ENCODE peak calls at places on chromosomes 5 and 9, in ten cellular contexts. O is A549, U is HFFc6, F is WERI-Rb-1, Y is AG09309, H is heart right ventricle, L is uterus, T is breast epithelium, A is GM20000, E is body of pancreas. I is an unnamed sample.

GRCh38 chr9:38360880-38361836 is 31.3 kb upstream of the ALDH1B1 start:
- DNase-seq in O (no peak), U (no peak), F (no peak), Y (no peak), H (no peak), L (peak), T (no peak), A (no peak), E (no peak), I (no peak)

GRCh38 chr5:78908173-78908901 is 76.8 kb downstream of the ARSB start:
- DNase-seq in O (no peak), U (peak), F (peak), Y (peak), H (peak), L (no peak), T (no peak), A (no peak), E (peak), I (peak)

GRCh38 chr9:134619983-134620612 is 21.5 kb upstream of the COL5A1 start:
- DNase-seq in O (no peak), U (no peak), F (peak), Y (no peak), H (no peak), L (peak), T (no peak), A (no peak), E (no peak), I (no peak)

GRCh38 chr5:66897355-66897754 is 299.2 kb downstream of the CD180 start:
- DNase-seq in O (no peak), U (no peak), F (no peak), Y (no peak), H (no peak), L (no peak), T (no peak), A (no peak), E (no peak), I (no peak)

GRCh38 chr9:85344901-85345300 is 396.9 kb downstream of the AGTPBP1 start:
- DNase-seq in O (no peak), U (no peak), F (no peak), Y (no peak), H (no peak), L (no peak), T (no peak), A (no peak), E (no peak), I (no peak)

GRCh38 chr5:103519550-103519949 is 43.0 kb downstream of the NUDT12 start:
- DNase-seq in O (no peak), U (peak), F (no peak), Y (no peak), H (no peak), L (no peak), T (no peak), A (no peak), E (no peak), I (no peak)

GRCh38 chr9:136327313-136327971 is at the start of gene GPSM1:
- DNase-seq in O (peak), U (peak), F (peak), Y (no peak), H (peak), L (peak), T (no peak), A (peak), E (peak), I (peak)

GRCh38 chr9:103798620-103799019 is 295.5 kb upstream of the SMC2 start:
- DNase-seq in O (peak), U (no peak), F (no peak), Y (no peak), H (no peak), L (no peak), T (no peak), A (peak), E (no peak), I (no peak)

GRCh38 chr9:104121022-104121421 is 26.9 kb downstream of the SMC2 start:
- DNase-seq in O (no peak), U (no peak), F (no peak), Y (no peak), H (no peak), L (no peak), T (no peak), A (no peak), E (no peak), I (no peak)

GRCh38 chr9:69590241-69590640 is 81.9 kb downstream of the APBA1 start:
- DNase-seq in O (no peak), U (no peak), F (no peak), Y (no peak), H (no peak), L (no peak), T (no peak), A (no peak), E (no peak), I (no peak)

GRCh38 chr5:36658016-36658415 is 51.6 kb downstream of the SLC1A3 start:
- DNase-seq in O (no peak), U (no peak), F (no peak), Y (no peak), H (no peak), L (no peak), T (no peak), A (no peak), E (no peak), I (no peak)

GRCh38 chr9:21796768-21797167 is 5.7 kb upstream of the MTAP start:
- DNase-seq in O (no peak), U (no peak), F (no peak), Y (no peak), H (no peak), L (no peak), T (no peak), A (no peak), E (no peak), I (no peak)

GRCh38 chr5:108311682-108312081 is 70.2 kb downstream of the FBXL17 start:
- DNase-seq in O (no peak), U (no peak), F (no peak), Y (no peak), H (no peak), L (no peak), T (no peak), A (no peak), E (no peak), I (no peak)

GRCh38 chr9:117545846-117546245 is 131.0 kb upstream of the ASTN2 start:
- DNase-seq in O (no peak), U (no peak), F (no peak), Y (no peak), H (no peak), L (no peak), T (no peak), A (no peak), E (no peak), I (no peak)

GRCh38 chr5:158268286-158268685 is 409.3 kb upstream of the CLINT1 start:
- DNase-seq in O (no peak), U (no peak), F (no peak), Y (no peak), H (no peak), L (no peak), T (no peak), A (no peak), E (no peak), I (no peak)

GRCh38 chr5:40716000-40716399 is 36.3 kb downstream of the PTGER4 start:
- DNase-seq in O (no peak), U (no peak), F (no peak), Y (no peak), H (no peak), L (no peak), T (no peak), A (no peak), E (no peak), I (no peak)

GRCh38 chr5:104763163-104763562 is 1200.6 kb upstream of the NUDT12 start:
- DNase-seq in O (no peak), U (no peak), F (no peak), Y (no peak), H (no peak), L (no peak), T (no peak), A (no peak), E (no peak), I (no peak)

GRCh38 chr5:431711-432050 is 11.3 kb upstream of the EXOC3 start:
- DNase-seq in O (no peak), U (no peak), F (no peak), Y (no peak), H (no peak), L (no peak), T (no peak), A (no peak), E (no peak), I (no peak)

GRCh38 chr5:1239514-1240251 is 14.5 kb downstream of the SLC6A18 start:
- DNase-seq in O (no peak), U (no peak), F (peak), Y (no peak), H (no peak), L (no peak), T (no peak), A (no peak), E (no peak), I (no peak)

GRCh38 chr9:114452219-114453169 is 52.8 kb downstream of the WHRN start:
- DNase-seq in O (no peak), U (no peak), F (no peak), Y (no peak), H (no peak), L (no peak), T (no peak), A (no peak), E (peak), I (no peak)

GRCh38 chr5:141567513-141568117 is 51.2 kb downstream of the DIAPH1 start:
- DNase-seq in O (no peak), U (peak), F (no peak), Y (no peak), H (no peak), L (no peak), T (no peak), A (no peak), E (no peak), I (no peak)

GRCh38 chr5:66306844-66307315 is 162.8 kb downstream of the SREK1 start:
- DNase-seq in O (no peak), U (no peak), F (no peak), Y (no peak), H (no peak), L (no peak), T (no peak), A (no peak), E (no peak), I (no peak)

GRCh38 chr9:99873531-99873930 is 32.9 kb upstream of the STX17 start:
- DNase-seq in O (peak), U (peak), F (no peak), Y (peak), H (no peak), L (no peak), T (no peak), A (no peak), E (no peak), I (no peak)

GRCh38 chr9:94922691-94923107 is 196.2 kb downstream of the AOPEP start:
- DNase-seq in O (no peak), U (no peak), F (no peak), Y (no peak), H (no peak), L (peak), T (peak), A (no peak), E (no peak), I (no peak)

GRCh38 chr5:15003511-15003920 is 131.9 kb upstream of the ANKH start:
- DNase-seq in O (peak), U (peak), F (peak), Y (peak), H (peak), L (no peak), T (peak), A (peak), E (peak), I (peak)

GRCh38 chr9:136059851-136060670 is 35.0 kb downstream of the NACC2 start:
- DNase-seq in O (no peak), U (peak), F (no peak), Y (peak), H (no peak), L (no peak), T (no peak), A (no peak), E (no peak), I (no peak)

GRCh38 chr5:172852490-172853354 is 18.7 kb downstream of the ERGIC1 start:
- DNase-seq in O (no peak), U (no peak), F (no peak), Y (no peak), H (no peak), L (peak), T (no peak), A (no peak), E (no peak), I (no peak)

GRCh38 chr5:133347039-133347438 is 265.3 kb downstream of the FSTL4 start:
- DNase-seq in O (peak), U (no peak), F (peak), Y (no peak), H (no peak), L (no peak), T (no peak), A (peak), E (no peak), I (no peak)

GRCh38 chr9:27726244-27727141 is 153.2 kb upstream of the C9orf72 start:
- DNase-seq in O (peak), U (peak), F (peak), Y (peak), H (peak), L (peak), T (peak), A (peak), E (peak), I (no peak)

GRCh38 chr5:55773057-55773456 is 35.2 kb downstream of the DDX4 start:
- DNase-seq in O (no peak), U (no peak), F (no peak), Y (no peak), H (no peak), L (no peak), T (no peak), A (no peak), E (no peak), I (no peak)

GRCh38 chr5:169538935-169539334 is 44.6 kb upstream of the SPDL1 start:
- DNase-seq in O (no peak), U (no peak), F (no peak), Y (no peak), H (peak), L (no peak), T (no peak), A (no peak), E (peak), I (no peak)

GRCh38 chr9:72203205-72203803 is 54.1 kb downstream of the GDA start:
- DNase-seq in O (peak), U (peak), F (peak), Y (peak), H (no peak), L (no peak), T (no peak), A (peak), E (peak), I (no peak)

GRCh38 chr5:116747881-116748280 is 173.3 kb upstream of the SEMA6A start:
- DNase-seq in O (no peak), U (no peak), F (no peak), Y (no peak), H (no peak), L (no peak), T (no peak), A (no peak), E (no peak), I (no peak)

GRCh38 chr5:40680741-40681350 is 1.1 kb downstream of the PTGER4 start:
- DNase-seq in O (no peak), U (no peak), F (peak), Y (no peak), H (peak), L (peak), T (no peak), A (peak), E (peak), I (no peak)

GRCh38 chr9:115717711-115718173 is 435.8 kb upstream of the PAPPA start:
- DNase-seq in O (no peak), U (peak), F (no peak), Y (peak), H (no peak), L (no peak), T (no peak), A (no peak), E (no peak), I (no peak)

GRCh38 chr5:150113047-150113744 is 26.8 kb upstream of the CSF1R start:
- DNase-seq in O (no peak), U (no peak), F (peak), Y (no peak), H (no peak), L (peak), T (peak), A (no peak), E (no peak), I (peak)

GRCh38 chr5:174044451-174044850 is 1.1 kb upstream of the NSG2 start:
- DNase-seq in O (no peak), U (no peak), F (no peak), Y (no peak), H (no peak), L (no peak), T (no peak), A (no peak), E (no peak), I (no peak)

GRCh38 chr5:169083394-169084018 is 217.4 kb downstream of the SLIT3 start:
- DNase-seq in O (no peak), U (no peak), F (no peak), Y (no peak), H (no peak), L (no peak), T (no peak), A (no peak), E (no peak), I (no peak)

GRCh38 chr5:13957032-13957645 is 12.7 kb upstream of the DNAH5 start:
- DNase-seq in O (peak), U (peak), F (peak), Y (peak), H (no peak), L (no peak), T (no peak), A (peak), E (peak), I (no peak)

DNA sequence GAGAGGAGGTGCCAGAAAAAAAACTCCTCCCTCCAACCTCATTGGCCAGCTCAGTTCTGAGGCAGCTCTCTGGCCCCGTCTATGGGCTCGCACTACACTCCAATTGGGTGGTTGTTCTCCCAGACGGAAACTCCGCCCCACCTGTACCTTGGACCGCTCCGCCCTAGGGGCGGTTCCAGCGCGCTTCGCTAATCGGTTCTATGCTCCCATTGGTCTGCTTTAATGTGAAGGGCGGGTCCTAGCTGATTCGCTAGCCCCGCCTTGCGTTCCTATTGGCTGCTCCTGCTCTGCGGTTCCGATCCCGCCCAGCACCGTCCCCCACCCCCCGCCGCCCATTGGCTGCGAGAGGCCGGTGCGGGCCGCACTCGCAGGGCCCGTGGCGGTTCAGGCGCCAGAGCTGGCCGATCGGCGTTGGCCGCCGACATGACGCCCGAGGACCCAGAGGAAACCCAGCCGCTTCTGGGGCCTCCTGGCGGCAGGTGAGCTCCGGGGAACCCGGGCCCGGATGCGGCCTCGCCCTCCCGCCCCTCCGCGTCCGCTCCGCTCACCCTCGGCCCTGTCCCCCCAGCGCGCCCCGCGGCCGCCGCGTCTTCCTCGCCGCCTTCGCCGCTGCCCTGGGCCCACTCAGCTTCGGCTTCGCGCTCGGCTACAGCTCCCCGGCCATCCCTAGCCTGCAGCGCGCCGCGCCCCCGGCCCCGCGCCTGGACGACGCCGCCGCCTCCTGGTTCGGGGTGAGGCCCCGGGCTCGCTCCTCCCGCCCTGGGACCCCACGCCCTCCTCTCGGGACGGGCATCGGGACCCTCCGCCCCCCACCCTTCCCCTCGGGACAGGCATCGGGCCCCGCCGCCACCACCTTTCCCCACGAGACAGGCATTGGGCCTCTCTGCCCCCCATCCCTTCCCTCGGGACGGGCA is at the start of gene SLC2A8:
- DNase-seq in O (peak), U (peak), F (peak), Y (peak), H (peak), L (peak), T (peak), A (peak), E (peak), I (no peak)
- TF ChIP-seq CTCF in O (no peak), U (peak), F (no peak), Y (peak), H (peak), L (no peak), T (no peak), A (no peak), E (peak), I (no peak)

GRCh38 chr5:134511796-134512660 is 13.4 kb upstream of the JADE2 start:
- DNase-seq in O (no peak), U (peak), F (peak), Y (no peak), H (peak), L (peak), T (peak), A (no peak), E (peak), I (no peak)
- TF ChIP-seq CTCF in O (peak), U (peak), F (peak), Y (no peak), H (peak), L (no peak), T (peak), A (no peak), E (peak), I (peak)

GRCh38 chr5:11046160-11046559 is 285.1 kb upstream of the DAP start:
- DNase-seq in O (no peak), U (no peak), F (peak), Y (no peak), H (no peak), L (no peak), T (no peak), A (no peak), E (no peak), I (no peak)
- TF ChIP-seq CTCF in O (peak), U (no peak), F (peak), Y (peak), H (peak), L (no peak), T (no peak), A (peak), E (no peak), I (no peak)

GRCh38 chr9:83327750-83328622 is 210.2 kb downstream of the FRMD3 start:
- DNase-seq in O (no peak), U (no peak), F (peak), Y (no peak), H (no peak), L (no peak), T (peak), A (no peak), E (no peak), I (no peak)

GRCh38 chr9:83327323-83327722 is 210.9 kb downstream of the FRMD3 start:
- DNase-seq in O (no peak), U (peak), F (no peak), Y (no peak), H (no peak), L (no peak), T (no peak), A (no peak), E (no peak), I (no peak)

GRCh38 chr9:83323148-83323547 is 215.1 kb downstream of the FRMD3 start:
- DNase-seq in O (no peak), U (no peak), F (no peak), Y (no peak), H (no peak), L (no peak), T (no peak), A (no peak), E (no peak), I (no peak)

GRCh38 chr9:83322438-83322837 is 215.8 kb downstream of the FRMD3 start:
- DNase-seq in O (no peak), U (peak), F (no peak), Y (peak), H (no peak), L (no peak), T (no peak), A (no peak), E (no peak), I (no peak)
- TF ChIP-seq CTCF in O (no peak), U (peak), F (no peak), Y (peak), H (no peak), L (no peak), T (no peak), A (no peak), E (no peak), I (no peak)

GRCh38 chr5:39452846-39453245 is 28.1 kb upstream of the DAB2 start:
- DNase-seq in O (no peak), U (no peak), F (no peak), Y (no peak), H (no peak), L (no peak), T (no peak), A (no peak), E (no peak), I (no peak)
- TF ChIP-seq CTCF in O (no peak), U (no peak), F (no peak), Y (no peak), H (no peak), L (no peak), T (no peak), A (no peak), E (no peak), I (no peak)

I was measured in D721Med.